ENCODE peak calls at places on chromosome 1, in seven cellular contexts. R is NB4; N is Right ventricle myocardium superior; V is HCEC 1CT; A is T1000; U is activated naive CD4-positive, alpha-beta T cell; I is M059J. P is an unnamed sample.

GRCh38 chr1:161096015-161096414 is 2.1 kb upstream of the KLHDC9 start:
- DNase-seq in V (no peak), N (no peak), R (no peak), U (no peak), I (no peak), A (no peak), P (no peak)

GRCh38 chr1:241823925-241824324 is 24.1 kb upstream of the EXO1 start:
- DNase-seq in V (no peak), U (no peak), A (no peak), R (peak), N (no peak), I (no peak), P (no peak)

GRCh38 chr1:2158272-2158671 is 36.3 kb downstream of the FAAP20 start:
- DNase-seq in U (no peak), A (no peak), N (no peak), V (no peak), R (no peak), I (no peak), P (no peak)

GRCh38 chr1:53732912-53733317 is 6.0 kb downstream of the GLIS1 start:
- DNase-seq in I (peak), R (no peak), U (no peak), N (no peak), V (peak), A (peak), P (no peak)

GRCh38 chr1:170533331-170533730 is 1.4 kb downstream of the GORAB start:
- DNase-seq in I (peak), A (no peak), N (no peak), U (no peak), R (peak), V (peak), P (no peak)

GRCh38 chr1:23167353-23168078 is 1.1 kb downstream of the LUZP1 start:
- DNase-seq in V (peak), A (peak), N (peak), R (peak), U (peak), I (peak), P (peak)

GRCh38 chr1:101293461-101294045 is 56.7 kb downstream of the S1PR1 start:
- DNase-seq in U (no peak), R (peak), I (peak), N (no peak), A (peak), V (no peak), P (peak)

GRCh38 chr1:200893411-200893901 is 1.2 kb upstream of the INAVA start:
- DNase-seq in R (no peak), N (no peak), U (no peak), V (no peak), I (no peak), A (no peak), P (no peak)

GRCh38 chr1:159828176-159828575 is 1.5 kb downstream of the SLAMF8 start:
- DNase-seq in R (no peak), U (no peak), N (no peak), V (no peak), A (no peak), I (no peak), P (no peak)

GRCh38 chr1:244304156-244304555 is 147.6 kb downstream of the ADSS2 start:
- DNase-seq in I (peak), N (no peak), U (no peak), A (no peak), V (no peak), R (no peak), P (no peak)

GRCh38 chr1:30538226-30538625 is 185.2 kb downstream of the MATN1 start:
- DNase-seq in V (no peak), R (no peak), N (no peak), U (no peak), A (no peak), I (no peak), P (no peak)

GRCh38 chr1:100606438-100606837 is 68.5 kb downstream of the GPR88 start:
- DNase-seq in V (peak), I (peak), R (peak), A (no peak), U (no peak), N (peak), P (no peak)

GRCh38 chr1:235138821-235139220 is 10.2 kb upstream of the TOMM20 start:
- DNase-seq in U (no peak), A (no peak), R (no peak), V (no peak), I (no peak), N (no peak), P (no peak)

P was measured in effector CD4-positive, alpha-beta T cell.